ENCODE peak calls at places on chromosomes 6 and 20, in seven cellular contexts. R is WERI-Rb-1, Y is heart right ventricle, B is uterus, D is hepatocyte, Q is IMR-90, L is bronchial epithelial cell. P is an unnamed sample. For H3K27me3, the result is how much of the 10 kb centered on the place peaks cover.

GRCh38 chr6:107102414-107102805 is 12.9 kb downstream of the BEND3 start:
- DNase-seq in B (no peak), Q (no peak), D (no peak), Y (no peak), L (no peak), R (peak), P (no peak)

GRCh38 chr20:13464702-13465101 is 174.0 kb downstream of the TASP1 start:
- DNase-seq in Q (peak), L (peak), D (no peak), Y (no peak), B (no peak), R (no peak), P (no peak)

GRCh38 chr20:58552366-58552934 is 37.3 kb upstream of the APCDD1L start:
- DNase-seq in B (no peak), Y (no peak), D (no peak), Q (no peak), L (no peak), R (peak), P (no peak)

GRCh38 chr20:62239278-62239879 is 1.1 kb downstream of the OSBPL2 start:
- DNase-seq in R (no peak), Y (no peak), L (no peak), D (no peak), Q (no peak), B (no peak), P (peak)

GRCh38 chr20:44961868-44962267 is 1.7 kb upstream of the TOMM34 start:
- DNase-seq in Y (no peak), L (peak), B (no peak), R (no peak), D (no peak), Q (peak), P (no peak)

GRCh38 chr6:7721654-7722053 is 4.2 kb upstream of the BMP6 start:
- DNase-seq in B (no peak), D (peak), L (peak), Q (peak), Y (no peak), R (no peak), P (no peak)

GRCh38 chr6:88208736-88209135 is 42.6 kb upstream of the CNR1 start:
- DNase-seq in L (no peak), D (no peak), Y (no peak), R (no peak), B (no peak), Q (no peak), P (no peak)

GRCh38 chr6:39137235-39137634 is 22.2 kb upstream of the SAYSD1 start:
- DNase-seq in D (peak), Q (peak), R (no peak), L (peak), B (no peak), Y (peak), P (peak)

GRCh38 chr6:135217663-135218062 is 36.6 kb downstream of the MYB start:
- DNase-seq in L (no peak), R (no peak), Y (no peak), Q (no peak), D (no peak), B (no peak), P (no peak)

GRCh38 chr6:105389543-105389942 is 13.3 kb downstream of the PREP start:
- DNase-seq in B (no peak), Q (no peak), Y (no peak), D (no peak), L (no peak), R (no peak), P (no peak)

GRCh38 chr20:25293910-25294458 is 46.1 kb downstream of the PYGB start:
- DNase-seq in D (no peak), Y (no peak), R (no peak), Q (no peak), B (no peak), L (no peak), P (no peak)

GRCh38 chr6:36120979-36121706 is 9.2 kb upstream of the MAPK13 start:
- DNase-seq in Y (no peak), Q (no peak), B (no peak), L (peak), R (peak), D (peak), P (peak)

GRCh38 chr6:1781152-1781848 is 171.6 kb downstream of the FOXC1 start:
- DNase-seq in Y (no peak), R (no peak), B (no peak), Q (peak), D (no peak), L (no peak), P (no peak)

GRCh38 chr6:25278914-25279747 is at the start of gene CARMIL1:
- DNase-seq in D (peak), B (peak), Q (peak), Y (peak), R (peak), L (peak), P (peak)

GRCh38 chr6:84460491-84460890 is 233.0 kb upstream of the CEP162 start:
- DNase-seq in D (no peak), B (no peak), L (no peak), Q (no peak), Y (no peak), R (no peak), P (no peak)

GRCh38 chr20:9573598-9573997 is 59.2 kb downstream of the LAMP5 start:
- DNase-seq in L (no peak), D (no peak), B (no peak), Y (no peak), Q (no peak), R (no peak), P (no peak)

GRCh38 chr6:75094614-75095321 is 111.1 kb downstream of the COL12A1 start:
- DNase-seq in Q (peak), L (no peak), Y (no peak), D (peak), R (no peak), B (no peak), P (no peak)

GRCh38 chr20:51481311-51481997 is 61.1 kb downstream of the NFATC2 start:
- DNase-seq in D (no peak), Y (no peak), B (no peak), R (no peak), Q (no peak), L (peak), P (peak)

GRCh38 chr20:64104667-64105451 is 2.5 kb downstream of the NPBWR2 start:
- DNase-seq in Y (no peak), Q (no peak), R (no peak), D (no peak), L (no peak), B (no peak), P (no peak)

GRCh38 chr6:958531-958930 is 265.6 kb upstream of the EXOC2 start:
- DNase-seq in D (peak), Y (no peak), B (no peak), L (peak), R (peak), Q (peak), P (no peak)

GRCh38 chr20:19492937-19493336 is 265.1 kb upstream of the RIN2 start:
- DNase-seq in Q (no peak), Y (no peak), B (no peak), L (no peak), D (no peak), R (no peak), P (no peak)

GRCh38 chr20:19493794-19494495 is 264.1 kb upstream of the RIN2 start:
- DNase-seq in D (no peak), L (no peak), Y (peak), Q (no peak), R (no peak), B (peak), P (no peak)

GRCh38 chr20:19498756-19499155 is 259.3 kb upstream of the RIN2 start:
- DNase-seq in R (no peak), L (no peak), B (no peak), Y (no peak), D (no peak), Q (no peak), P (no peak)

GRCh38 chr20:19497064-19497463 is 261.0 kb upstream of the RIN2 start:
- DNase-seq in B (no peak), Y (no peak), D (no peak), R (no peak), Q (peak), L (peak), P (no peak)

GRCh38 chr20:19495905-19496703 is 262.0 kb upstream of the RIN2 start:
- DNase-seq in Q (no peak), D (no peak), Y (no peak), L (no peak), B (no peak), R (no peak), P (no peak)
- H3K4me3 ChIP-seq in Q (no peak), D (no peak), Y (no peak), L (no peak), B (no peak), R (no peak), P (no peak)

GRCh38 chr20:56875803-56876202 is 246.7 kb downstream of the TFAP2C start:
- DNase-seq in D (no peak), R (no peak), Q (no peak), L (no peak), B (no peak), Y (no peak), P (no peak)
- H3K27me3 ChIP-seq in D (under half), R (half or more), Q (under half), L (under half), B (under half), Y (under half), P (under half)

DNA sequence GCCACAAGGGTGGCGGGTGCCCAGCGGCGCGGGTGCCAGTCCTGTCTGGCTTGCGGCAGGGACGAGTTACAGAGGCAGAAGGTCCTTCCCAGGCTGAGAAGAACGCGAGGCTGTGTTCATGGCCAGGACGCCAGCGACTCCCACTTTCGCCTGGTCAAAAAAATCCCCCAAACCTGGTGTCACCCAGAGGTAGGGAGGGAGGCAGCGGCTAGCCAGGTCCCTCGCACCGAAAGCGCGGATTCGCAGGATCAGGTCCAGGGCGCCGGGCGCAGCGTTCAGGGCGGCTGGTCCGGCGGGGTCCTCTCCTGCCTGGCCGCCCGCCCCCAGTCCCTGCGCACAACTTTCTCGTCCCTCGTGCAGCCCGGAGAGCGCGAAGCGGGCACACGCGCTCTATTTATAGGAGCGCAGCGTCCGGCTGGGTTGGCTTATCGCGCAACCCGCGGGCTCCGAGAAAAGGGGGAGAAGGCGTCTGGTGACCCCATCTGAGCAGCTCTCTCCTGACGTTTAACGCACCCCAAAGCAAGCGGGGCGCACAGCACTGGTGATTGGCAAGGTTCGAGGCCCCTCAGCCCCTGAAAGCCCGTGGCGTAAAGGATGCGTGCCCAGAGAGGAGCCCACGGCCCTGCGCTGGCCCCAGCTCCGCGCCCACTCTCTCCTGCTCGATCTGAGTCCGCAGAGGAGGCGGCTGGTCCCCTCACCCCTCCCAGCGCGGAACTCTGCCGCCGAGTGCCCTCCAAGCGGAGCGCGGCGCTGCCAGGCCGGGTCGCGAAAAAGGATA is 519 bp downstream of the CBLN4 start:
- DNase-seq in Q (no peak), D (no peak), L (no peak), Y (no peak), B (no peak), R (no peak), P (no peak)
- H3K4me3 ChIP-seq in Q (no peak), D (no peak), L (no peak), Y (no peak), B (no peak), R (no peak), P (no peak)

GRCh38 chr20:664151-664550 is 11.2 kb upstream of the SRXN1 start:
- DNase-seq in R (no peak), L (no peak), B (no peak), D (no peak), Q (no peak), Y (no peak), P (no peak)
- H3K27me3 ChIP-seq in R (under half), L (under half), B (under half), D (half or more), Q (half or more), Y (under half), P (under half)

GRCh38 chr6:138145402-138145801 is 16.3 kb upstream of the ARFGEF3 start:
- DNase-seq in L (no peak), Y (no peak), Q (no peak), D (no peak), R (no peak), B (no peak), P (no peak)
- H3K4me3 ChIP-seq in L (no peak), Y (no peak), Q (no peak), D (no peak), R (no peak), B (no peak), P (no peak)